ENCODE peak calls at places on chromosomes 4 and X, in seven cellular contexts. U, N, V, J, Y, B and E are unnamed samples.

GRCh38 chr4:184815046-184815877 is 10.5 kb downstream of the ACSL1 start:
- DNase-seq in U (peak), N (peak), V (peak), J (peak), Y (peak), B (peak), E (no peak)

GRCh38 chrX:48616575-48616974 is 19.3 kb downstream of the WDR13 start:
- DNase-seq in U (no peak), N (no peak), V (no peak), J (no peak), Y (no peak), B (no peak), E (no peak)

GRCh38 chrX:18377802-18378201 is 23.3 kb upstream of the SCML2 start:
- DNase-seq in U (no peak), N (peak), V (no peak), J (no peak), Y (peak), B (peak), E (peak)

GRCh38 chr4:152265149-152265621 is 270.7 kb downstream of the FBXW7 start:
- DNase-seq in U (no peak), N (no peak), V (peak), J (no peak), Y (peak), B (no peak), E (no peak)

GRCh38 chr4:37693450-37694190 is 7.4 kb upstream of the RELL1 start:
- DNase-seq in U (no peak), N (no peak), V (no peak), J (no peak), Y (peak), B (no peak), E (no peak)

GRCh38 chr4:3174371-3175338 is 74.3 kb upstream of the MSANTD1 start:
- DNase-seq in U (no peak), N (no peak), V (no peak), J (no peak), Y (no peak), B (peak), E (no peak)

GRCh38 chr4:56450342-56450741 is 14.3 kb downstream of the PAICS start:
- DNase-seq in U (no peak), N (no peak), V (no peak), J (no peak), Y (no peak), B (no peak), E (no peak)

GRCh38 chr4:11670304-11670703 is 241.6 kb upstream of the HS3ST1 start:
- DNase-seq in U (no peak), N (no peak), V (no peak), J (no peak), Y (no peak), B (no peak), E (no peak)

GRCh38 chr4:187617117-187617516 is 378.5 kb upstream of the ZFP42 start:
- DNase-seq in U (no peak), N (no peak), V (peak), J (no peak), Y (peak), B (no peak), E (no peak)

GRCh38 chrX:113959912-113960626 is 623.8 kb upstream of the HTR2C start:
- DNase-seq in U (no peak), N (no peak), V (no peak), J (no peak), Y (no peak), B (peak), E (peak)